ENCODE peak calls at places on chromosomes 4 and X, in six cellular contexts. Z is PC-3, P is SK-N-SH, S is neural progenitor cell, B is GM23338, T is MM.1S. H is an unnamed sample.

GRCh38 chrX:45743081-45743533 is 542.4 kb upstream of the DIPK2B start:
- DNase-seq in S (no peak), P (peak; percentile 3), B (peak; percentile 39), Z (peak; percentile 81), T (no peak), H (peak; percentile 77)

GRCh38 chrX:70033348-70033747 is 16.4 kb downstream of the AWAT2 start:
- DNase-seq in B (peak; percentile 76), T (no peak), S (peak; percentile 57), Z (peak; percentile 59), P (peak; percentile 52), H (peak; percentile 48)

GRCh38 chr4:683982-684571 is 4.9 kb downstream of the SLC49A3 start:
- DNase-seq in S (peak; percentile 90), B (peak; percentile 92), T (no peak), Z (peak; percentile 49), P (peak; percentile 90), H (peak; percentile 89)

GRCh38 chrX:130682990-130683389 is 220.0 kb downstream of the ENOX2 start:
- DNase-seq in P (no peak), S (no peak), B (peak; percentile 1), Z (peak; percentile 12), T (no peak), H (peak; percentile 41)

GRCh38 chrX:143854006-143854405 is 29.9 kb upstream of the UBE2NL start:
- DNase-seq in P (no peak), Z (peak; percentile 61), T (no peak), B (no peak), S (no peak), H (peak; percentile 63)

GRCh38 chr4:67727124-67727850 is 26.3 kb upstream of the UBA6 start:
- DNase-seq in Z (peak; percentile 75), T (peak; percentile 55), B (peak; percentile 10), P (no peak), S (no peak), H (peak; percentile 81)

GRCh38 chrX:136999021-136999420 is 34.8 kb downstream of the GPR101 start:
- DNase-seq in Z (no peak), S (no peak), B (no peak), P (no peak), T (no peak), H (peak; percentile 2)

GRCh38 chrX:8987672-8988250 is 46.2 kb downstream of the FAM9B start:
- DNase-seq in B (no peak), P (no peak), S (no peak), T (peak; percentile 86), Z (no peak), H (no peak)

GRCh38 chr4:38154681-38155588 is 194.7 kb downstream of the PTTG2 start:
- DNase-seq in B (no peak), T (no peak), S (no peak), P (no peak), Z (no peak), H (peak; percentile 42)

GRCh38 chr4:2761035-2761923 is 5.1 kb upstream of the TNIP2 start:
- DNase-seq in B (peak; percentile 53), S (no peak), P (peak; percentile 18), T (no peak), Z (peak; percentile 35), H (no peak)

DNA sequence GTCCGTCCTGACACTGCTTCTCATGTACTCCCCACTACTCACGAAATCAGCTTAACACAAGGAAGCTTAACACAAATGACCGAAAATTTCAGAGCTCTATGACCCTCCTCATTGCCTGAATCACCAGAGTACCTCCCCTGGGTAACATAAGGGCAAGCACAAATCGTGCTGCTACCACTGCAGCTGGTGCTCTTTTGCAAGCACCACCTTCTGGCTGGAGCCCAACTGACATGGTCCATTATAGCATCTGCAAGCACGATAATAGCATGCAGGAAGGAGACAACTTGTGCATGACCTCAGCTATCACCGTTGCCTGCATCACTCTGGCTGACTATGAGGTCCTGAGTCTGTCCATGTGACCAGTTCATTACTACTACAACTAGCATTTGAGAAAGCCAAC is 308.0 kb downstream of the TEX13C start:
- DNase-seq in B (no peak), P (no peak), T (no peak), Z (no peak), S (no peak), H (no peak)
- TF ChIP-seq EZH2phosphoT487 in B (no peak), P (no peak), T (no peak), Z (no peak), S (no peak), H (no peak)

GRCh38 chrX:47247999-47248320 is 15.2 kb downstream of the USP11 start:
- DNase-seq in B (no peak), P (no peak), T (no peak), S (no peak), Z (no peak), H (no peak)

GRCh38 chrX:47245156-47245555 is 12.3 kb downstream of the USP11 start:
- DNase-seq in Z (no peak), P (no peak), T (no peak), S (no peak), B (no peak), H (no peak)

GRCh38 chrX:47250017-47250347 is 17.2 kb downstream of the USP11 start:
- DNase-seq in Z (no peak), T (no peak), P (no peak), S (no peak), B (no peak), H (no peak)

GRCh38 chrX:47248576-47248975 is 15.8 kb downstream of the USP11 start:
- DNase-seq in S (no peak), B (no peak), T (no peak), Z (no peak), P (no peak), H (no peak)

DNA sequence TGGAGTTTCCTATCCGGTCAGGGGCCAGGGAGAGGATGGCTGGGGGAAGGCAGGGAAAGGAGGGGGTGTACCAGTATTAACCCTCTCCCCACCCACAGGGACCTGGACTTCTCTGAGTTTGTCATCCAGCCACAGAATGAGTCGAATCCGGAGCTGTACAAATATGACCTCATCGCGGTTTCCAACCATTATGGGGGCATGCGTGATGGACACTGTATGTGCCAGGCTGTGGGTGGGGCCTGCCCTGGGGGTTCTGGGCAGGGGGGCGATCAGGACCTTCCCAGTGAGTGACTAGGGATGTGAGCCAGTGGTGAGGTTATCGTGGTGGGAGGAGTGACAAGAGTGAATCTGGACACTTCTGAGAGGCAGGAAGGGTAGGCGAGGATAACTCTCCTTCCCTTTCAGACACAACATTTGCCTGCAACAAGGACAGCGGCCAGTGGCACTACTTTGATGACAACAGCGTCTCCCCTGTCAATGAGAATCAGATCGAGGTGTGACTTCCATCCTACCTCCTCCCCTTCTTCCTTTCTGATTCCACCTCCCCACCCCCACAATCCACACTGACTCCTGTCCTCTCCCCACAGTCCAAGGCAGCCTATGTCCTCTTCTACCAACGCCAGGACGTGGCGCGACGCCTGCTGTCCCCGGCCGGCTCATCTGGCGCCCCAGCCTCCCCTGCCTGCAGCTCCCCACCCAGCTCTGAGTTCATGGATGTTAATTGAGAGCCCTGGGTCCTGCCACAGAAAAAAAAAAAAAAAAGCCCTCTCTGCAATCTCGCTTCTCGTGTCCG is 14.6 kb downstream of the USP11 start:
- DNase-seq in T (no peak), B (no peak), S (no peak), Z (peak; percentile 78), P (peak; percentile 8), H (peak; percentile 52)
- H3F3A ChIP-seq in T (no peaks in the 10 kb centered on the region), B (no peaks in the 10 kb centered on the region), S (peaks cover 11% of the 10 kb centered on the region), Z (no peaks in the 10 kb centered on the region), P (no peaks in the 10 kb centered on the region), H (no peaks in the 10 kb centered on the region)

DNA sequence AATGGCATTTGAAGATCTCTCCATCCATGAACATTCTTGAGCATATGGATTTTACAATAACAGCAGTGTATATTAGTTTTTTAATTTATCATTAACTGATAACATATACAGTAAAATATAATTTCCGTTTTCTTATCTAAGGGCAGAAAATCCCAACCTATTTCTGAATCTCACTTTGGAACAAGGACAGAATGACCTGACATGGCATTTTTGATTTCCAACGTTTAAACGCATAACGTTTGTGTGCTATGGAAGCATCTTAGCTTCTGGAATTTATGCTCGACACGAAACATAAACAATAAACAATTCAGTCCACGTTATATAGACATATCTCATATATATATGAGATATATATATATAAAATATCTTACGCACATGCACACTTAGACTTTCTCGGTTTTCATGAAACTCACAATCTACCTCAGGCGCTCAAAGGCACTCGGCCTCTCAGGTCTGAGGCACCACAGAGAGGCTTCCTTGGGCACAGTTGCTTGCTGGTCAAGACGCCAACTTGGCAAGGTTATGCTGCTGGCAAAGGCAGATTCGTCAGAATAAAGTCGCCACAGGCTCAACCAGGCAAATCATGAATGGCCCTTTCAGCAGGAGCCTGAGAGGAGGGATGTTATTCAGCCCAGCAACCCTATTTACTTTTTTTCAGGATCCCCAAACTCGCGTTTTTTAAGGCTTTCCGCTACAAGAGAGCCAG is 1.0 kb upstream of the UGT8 start:
- DNase-seq in T (no peak), Z (peak; percentile 3), P (no peak), S (peak; percentile 13), B (peak; percentile 25), H (no peak)
- H3K4me2 ChIP-seq in T (peak overlapping the region; percentile 81), Z (peak overlapping the region; percentile 90), P (no peak overlapping the region), S (peak overlapping the region; percentile 99), B (peak overlapping the region; percentile 87), H (no peak overlapping the region)

GRCh38 chrX:150032742-150033141 is 94.5 kb upstream of the EOLA2 start:
- DNase-seq in S (peak; percentile 57), B (no peak), Z (peak; percentile 87), P (no peak), T (no peak), H (peak; percentile 87)
- TF ChIP-seq EZH2phosphoT487 in S (peak; percentile 41), B (no peak), Z (no peak), P (no peak), T (no peak), H (no peak)

GRCh38 chr4:108400309-108400708 is 220.1 kb upstream of the RPL34 start:
- DNase-seq in T (no peak), B (no peak), S (no peak), Z (no peak), P (no peak), H (no peak)
- H3F3A ChIP-seq in T (no peaks in the 10 kb centered on the region), B (no peaks in the 10 kb centered on the region), S (no peaks in the 10 kb centered on the region), Z (no peaks in the 10 kb centered on the region), P (no peaks in the 10 kb centered on the region), H (no peaks in the 10 kb centered on the region)

DNA sequence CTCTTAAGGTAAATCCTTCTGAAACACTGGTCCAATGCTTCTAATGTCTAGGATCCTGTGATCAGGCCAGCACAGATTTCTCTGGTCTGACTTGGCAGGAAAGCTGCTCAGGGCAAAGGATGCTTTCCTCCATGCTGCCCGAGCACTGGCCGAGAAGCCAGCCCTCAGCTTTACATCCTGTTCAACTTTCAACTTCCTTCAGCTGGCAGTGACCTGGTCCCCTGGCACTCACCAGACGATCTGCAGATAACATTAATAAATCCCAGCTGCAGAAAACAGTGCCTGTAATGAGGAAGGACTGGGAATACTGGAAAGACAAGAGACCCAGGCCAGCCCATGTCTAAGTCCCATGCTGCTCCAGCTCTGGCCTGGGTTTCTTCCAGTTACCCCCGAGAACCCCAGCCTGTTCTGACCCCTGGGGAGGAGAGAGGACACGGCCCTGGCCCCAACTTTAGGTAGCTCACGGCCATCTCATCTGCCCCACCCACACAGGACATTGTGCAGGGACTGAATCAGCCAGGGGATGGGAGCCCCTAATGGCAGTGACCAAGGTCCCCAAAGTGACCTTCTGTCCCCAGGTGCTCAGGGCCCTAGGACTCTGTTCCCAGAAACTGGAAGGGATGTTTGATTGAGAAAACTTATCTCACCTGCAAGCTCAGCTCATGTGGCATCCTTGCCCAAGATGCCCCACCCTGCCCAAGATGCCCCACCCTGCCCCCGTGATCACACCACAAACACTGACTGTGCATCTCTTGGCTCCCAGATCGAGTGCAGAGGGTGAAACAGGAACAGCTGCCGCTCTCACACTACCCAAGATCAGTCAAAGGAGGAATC is 28.0 kb downstream of the JAKMIP1 start:
- DNase-seq in Z (no peak), T (peak; percentile 73), B (no peak), S (no peak), P (peak; percentile 80), H (no peak)
- H3K4me2 ChIP-seq in Z (no peak overlapping the region), T (peak overlapping the region; percentile 56), B (no peak overlapping the region), S (no peak overlapping the region), P (no peak overlapping the region), H (no peak overlapping the region)

GRCh38 chr4:88005086-88005485 is 2.3 kb upstream of the PKD2 start:
- DNase-seq in S (no peak), Z (no peak), B (no peak), P (no peak), T (no peak), H (peak; percentile 71)
- TF ChIP-seq EZH2phosphoT487 in S (no peak), Z (no peak), B (no peak), P (no peak), T (no peak), H (no peak)

H was measured in GM23248.